ENCODE peak calls at places on chromosomes 3 and 15, in ten cellular contexts. V, J, U, S, P, B, F, Y, O and E are unnamed samples.

GRCh38 chr15:83207622-83208356 is at the start of gene HDGFL3:
- DNase-seq in V (peak; percentile 77), J (no peak), U (peak; percentile 80), S (peak; percentile 81), P (no peak), B (peak; percentile 71), F (peak; percentile 72), Y (peak; percentile 79), O (peak; percentile 24), E (no peak)

GRCh38 chr15:64699767-64700388 is 75.5 kb downstream of the RBPMS2 start:
- DNase-seq in V (peak; percentile 94), J (no peak), U (peak; percentile 38), S (no peak), P (no peak), B (peak; percentile 55), F (no peak), Y (peak; percentile 60), O (no peak), E (no peak)

GRCh38 chr3:112345681-112346080 is 12.7 kb downstream of the CD200 start:
- DNase-seq in V (no peak), J (no peak), U (no peak), S (no peak), P (no peak), B (no peak), F (no peak), Y (no peak), O (no peak), E (no peak)

GRCh38 chr3:174219738-174220137 is 639.4 kb upstream of the NAALADL2 start:
- DNase-seq in V (no peak), J (no peak), U (no peak), S (no peak), P (peak; percentile 4), B (no peak), F (no peak), Y (no peak), O (no peak), E (no peak)

GRCh38 chr3:56702487-56703315 is 19.6 kb upstream of the TASOR start:
- DNase-seq in V (peak; percentile 56), J (no peak), U (peak; percentile 68), S (no peak), P (no peak), B (no peak), F (peak; percentile 82), Y (peak; percentile 82), O (peak; percentile 68), E (peak; percentile 46)

GRCh38 chr3:110413291-110413690 is 658.3 kb upstream of the NECTIN3 start:
- DNase-seq in V (no peak), J (no peak), U (no peak), S (no peak), P (no peak), B (no peak), F (no peak), Y (no peak), O (no peak), E (no peak)

GRCh38 chr3:47984089-47984759 is 32.0 kb downstream of the MAP4 start:
- DNase-seq in V (peak; percentile 31), J (peak; percentile 31), U (no peak), S (no peak), P (no peak), B (peak; percentile 58), F (no peak), Y (peak; percentile 91), O (no peak), E (no peak)

GRCh38 chr15:33344111-33344510 is 33.3 kb downstream of the RYR3 start:
- DNase-seq in V (no peak), J (no peak), U (no peak), S (no peak), P (no peak), B (no peak), F (no peak), Y (no peak), O (no peak), E (no peak)

GRCh38 chr15:52523192-52523591 is 5.5 kb downstream of the MYO5A start:
- DNase-seq in V (no peak), J (no peak), U (no peak), S (no peak), P (no peak), B (no peak), F (no peak), Y (peak; percentile 85), O (no peak), E (no peak)

GRCh38 chr3:99324854-99325253 is 313.5 kb upstream of the COL8A1 start:
- DNase-seq in V (no peak), J (no peak), U (no peak), S (no peak), P (no peak), B (no peak), F (no peak), Y (no peak), O (no peak), E (no peak)

GRCh38 chr3:183151086-183151485 is 11.4 kb downstream of the LAMP3 start:
- DNase-seq in V (no peak), J (no peak), U (no peak), S (no peak), P (no peak), B (no peak), F (no peak), Y (no peak), O (no peak), E (no peak)

GRCh38 chr15:40545457-40545856 is 19.4 kb downstream of the CCDC32 start:
- DNase-seq in V (peak; percentile 20), J (no peak), U (no peak), S (no peak), P (no peak), B (no peak), F (no peak), Y (no peak), O (no peak), E (no peak)

GRCh38 chr15:65338366-65338765 is 33.9 kb downstream of the RNU5B-1 start:
- DNase-seq in V (no peak), J (no peak), U (no peak), S (no peak), P (no peak), B (no peak), F (no peak), Y (no peak), O (no peak), E (no peak)

GRCh38 chr15:36469567-36469966 is 109.9 kb upstream of the CDIN1 start:
- DNase-seq in V (peak; percentile 24), J (no peak), U (no peak), S (no peak), P (no peak), B (no peak), F (no peak), Y (peak; percentile 47), O (no peak), E (no peak)

GRCh38 chr3:185297867-185298266 is 44.0 kb upstream of the EHHADH start:
- DNase-seq in V (no peak), J (no peak), U (no peak), S (no peak), P (no peak), B (no peak), F (no peak), Y (no peak), O (no peak), E (no peak)

GRCh38 chr3:52226229-52226817 is 878 bp upstream of the TLR9 start:
- DNase-seq in V (no peak), J (no peak), U (no peak), S (no peak), P (no peak), B (peak; percentile 35), F (peak; percentile 63), Y (no peak), O (no peak), E (no peak)

GRCh38 chr15:89218531-89218930 is 2.8 kb downstream of the RLBP1 start:
- DNase-seq in V (no peak), J (no peak), U (no peak), S (no peak), P (no peak), B (no peak), F (no peak), Y (no peak), O (no peak), E (no peak)

GRCh38 chr3:157109267-157110141 is 50.4 kb downstream of the CCNL1 start:
- DNase-seq in V (peak; percentile 98), J (no peak), U (no peak), S (no peak), P (no peak), B (no peak), F (no peak), Y (no peak), O (no peak), E (no peak)

DNA sequence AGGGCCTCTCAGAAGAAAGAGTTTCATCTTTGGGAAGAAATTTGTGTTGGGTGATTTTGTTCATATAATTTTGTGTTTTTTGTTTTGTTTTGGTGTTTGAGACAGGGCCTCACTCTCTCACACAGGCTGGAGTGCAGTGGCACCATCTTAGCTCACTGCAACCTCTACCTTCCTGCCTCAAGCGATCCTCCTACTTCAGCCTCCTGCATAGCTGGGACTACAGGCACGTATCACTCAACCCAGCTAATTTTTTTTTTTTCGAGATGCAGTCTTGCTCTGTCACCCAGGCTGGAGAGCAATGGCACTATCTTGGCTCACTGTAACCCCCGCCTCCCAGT is 29.0 kb upstream of the PIK3CB start:
- DNase-seq in V (no peak), J (no peak), U (no peak), S (no peak), P (no peak), B (no peak), F (no peak), Y (no peak), O (no peak), E (no peak)
- H3K27ac ChIP-seq in V (peak overlapping the region; percentile 29), J (no peak overlapping the region), U (no peak overlapping the region), S (no peak overlapping the region), P (peak overlapping the region; percentile 84), B (no peak overlapping the region), F (no peak overlapping the region), Y (peak overlapping the region; percentile 74), O (no peak overlapping the region), E (no peak overlapping the region)

GRCh38 chr3:11211531-11212300 is 57.4 kb downstream of the HRH1 start:
- DNase-seq in V (peak; percentile 20), J (no peak), U (no peak), S (peak; percentile 55), P (no peak), B (peak; percentile 61), F (no peak), Y (peak; percentile 74), O (no peak), E (no peak)
- H3K27ac ChIP-seq in V (no peak overlapping the region), J (peak overlapping the region; percentile 80), U (no peak overlapping the region), S (peak overlapping the region; percentile 75), P (no peak overlapping the region), B (peak overlapping the region; percentile 4), F (no peak overlapping the region), Y (peak overlapping the region; percentile 81), O (no peak overlapping the region), E (no peak overlapping the region)

DNA sequence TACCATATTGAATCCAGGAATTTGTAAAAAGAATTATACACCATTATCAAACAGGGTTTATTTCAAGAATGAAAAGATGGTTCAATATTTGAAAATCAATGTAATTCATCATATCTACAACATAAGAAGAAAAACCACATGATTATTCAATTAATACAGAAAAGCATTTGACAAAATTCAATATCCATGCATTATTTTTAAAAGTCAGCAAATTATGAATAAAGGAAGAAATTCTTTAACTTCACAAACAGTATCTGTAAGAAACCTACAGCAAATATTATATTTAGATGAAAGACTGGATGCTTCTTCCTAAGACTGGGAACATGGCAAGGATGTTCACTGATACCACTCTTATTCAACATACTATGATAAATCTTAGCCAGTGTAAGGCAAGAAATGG is 41.3 kb upstream of the TCAIM start:
- DNase-seq in V (no peak), J (no peak), U (no peak), S (no peak), P (no peak), B (no peak), F (no peak), Y (no peak), O (no peak), E (no peak)
- H3K27ac ChIP-seq in V (no peak overlapping the region), J (no peak overlapping the region), U (no peak overlapping the region), S (no peak overlapping the region), P (no peak overlapping the region), B (no peak overlapping the region), F (no peak overlapping the region), Y (no peak overlapping the region), O (no peak overlapping the region), E (no peak overlapping the region)

GRCh38 chr3:50371133-50371670 is 11.9 kb upstream of the TMEM115 start:
- DNase-seq in V (no peak), J (no peak), U (no peak), S (no peak), P (no peak), B (no peak), F (no peak), Y (peak; percentile 58), O (no peak), E (no peak)
- H3K27ac ChIP-seq in V (no peak overlapping the region), J (no peak overlapping the region), U (no peak overlapping the region), S (no peak overlapping the region), P (no peak overlapping the region), B (no peak overlapping the region), F (no peak overlapping the region), Y (no peak overlapping the region), O (no peak overlapping the region), E (no peak overlapping the region)